ENCODE peak calls at places on chromosomes 13 and 19, in five cellular contexts. V, S, X, H and E are unnamed samples.

GRCh38 chr19:47538812-47539211 is 23.9 kb upstream of the NAPA start:
- DNase-seq in V (no peak), S (no peak), X (no peak), H (no peak), E (no peak)

GRCh38 chr13:29239653-29240525 is 355.6 kb downstream of the SLC7A1 start:
- DNase-seq in V (no peak), S (no peak), X (no peak), H (no peak), E (no peak)

GRCh38 chr13:47638627-47639026 is 362.4 kb downstream of the SUCLA2 start:
- DNase-seq in V (no peak), S (no peak), X (no peak), H (no peak), E (no peak)

GRCh38 chr19:10554760-10555612 is 10.8 kb downstream of the KRI1 start:
- DNase-seq in V (no peak), S (no peak), X (no peak), H (no peak), E (no peak)

GRCh38 chr19:54415208-54415900 is at the start of gene TTYH1:
- DNase-seq in V (no peak), S (no peak), X (no peak), H (no peak), E (no peak)

GRCh38 chr19:30784850-30785459 is 412.8 kb downstream of the ZNF536 start:
- DNase-seq in V (peak), S (no peak), X (peak), H (peak), E (peak)

GRCh38 chr13:100611678-100612492 is 23.3 kb upstream of the GGACT start:
- DNase-seq in V (no peak), S (peak), X (no peak), H (no peak), E (peak)

GRCh38 chr13:73075546-73075945 is 16.7 kb downstream of the KLF5 start:
- DNase-seq in V (no peak), S (no peak), X (no peak), H (no peak), E (no peak)

GRCh38 chr19:30879225-30879624 is 470.0 kb downstream of the TSHZ3 start:
- DNase-seq in V (no peak), S (no peak), X (no peak), H (no peak), E (no peak)

GRCh38 chr13:23753523-23753922 is 135.7 kb downstream of the MIPEP start:
- DNase-seq in V (no peak), S (peak), X (peak), H (no peak), E (peak)

GRCh38 chr13:27406178-27406939 is 18.1 kb upstream of the GTF3A start:
- DNase-seq in V (no peak), S (peak), X (no peak), H (peak), E (peak)

GRCh38 chr13:102452831-102453230 is 51.0 kb upstream of the FGF14 start:
- DNase-seq in V (no peak), S (no peak), X (no peak), H (no peak), E (no peak)

GRCh38 chr19:10227215-10227971 is 3.7 kb downstream of the S1PR2 start:
- DNase-seq in V (no peak), S (no peak), X (peak), H (no peak), E (no peak)

GRCh38 chr19:1471514-1472107 is 7.4 kb downstream of the C19orf25 start:
- DNase-seq in V (no peak), S (no peak), X (no peak), H (no peak), E (no peak)

GRCh38 chr13:105510363-105510762 is 1025.1 kb downstream of the EFNB2 start:
- DNase-seq in V (no peak), S (no peak), X (no peak), H (no peak), E (no peak)

GRCh38 chr19:16249826-16250434 is 52.2 kb downstream of the AP1M1 start:
- DNase-seq in V (no peak), S (peak), X (no peak), H (no peak), E (no peak)

GRCh38 chr13:77434289-77434688 is 101.2 kb upstream of the SCEL start:
- DNase-seq in V (no peak), S (no peak), X (no peak), H (no peak), E (no peak)

GRCh38 chr19:45446295-45446694 is 21.5 kb upstream of the FOSB start:
- DNase-seq in V (no peak), S (peak), X (peak), H (no peak), E (peak)

GRCh38 chr19:6556480-6556879 is 25.7 kb downstream of the TNFSF9 start:
- DNase-seq in V (no peak), S (peak), X (no peak), H (no peak), E (peak)

GRCh38 chr13:78806457-78806856 is 147.5 kb upstream of the OBI1 start:
- DNase-seq in V (no peak), S (no peak), X (no peak), H (no peak), E (no peak)

GRCh38 chr19:21617740-21618339 is 112.4 kb downstream of the ZNF429 start:
- DNase-seq in V (no peak), S (no peak), X (no peak), H (no peak), E (no peak)

GRCh38 chr13:50208826-50209335 is 193.6 kb downstream of the KCNRG start:
- DNase-seq in V (no peak), S (peak), X (peak), H (peak), E (peak)

GRCh38 chr19:12478234-12478941 is 6.2 kb downstream of the ZNF709 start:
- DNase-seq in V (no peak), S (no peak), X (no peak), H (no peak), E (no peak)

GRCh38 chr19:10074153-10074552 is 12.0 kb upstream of the SHFL start:
- DNase-seq in V (no peak), S (no peak), X (peak), H (no peak), E (peak)

GRCh38 chr13:98761126-98761978 is 8.9 kb upstream of the SLC15A1 start:
- DNase-seq in V (no peak), S (peak), X (no peak), H (no peak), E (peak)

GRCh38 chr19:35712529-35712909 is 5.3 kb upstream of the KMT2B start:
- DNase-seq in V (no peak), S (no peak), X (no peak), H (no peak), E (no peak)

GRCh38 chr13:22017226-22017625 is 346.4 kb downstream of the FGF9 start:
- DNase-seq in V (no peak), S (no peak), X (no peak), H (no peak), E (no peak)

GRCh38 chr13:51453959-51454703 is 1.3 kb upstream of the INTS6 start:
- DNase-seq in V (peak), S (peak), X (peak), H (peak), E (peak)

GRCh38 chr13:40895715-40896184 is 106.3 kb downstream of the SLC25A15 start:
- DNase-seq in V (no peak), S (no peak), X (no peak), H (no peak), E (no peak)

GRCh38 chr19:21603431-21604153 is 98.2 kb downstream of the ZNF429 start:
- DNase-seq in V (no peak), S (peak), X (no peak), H (peak), E (no peak)

GRCh38 chr19:46351241-46352041 is 4.6 kb downstream of the PPP5C start:
- DNase-seq in V (no peak), S (peak), X (peak), H (no peak), E (peak)

GRCh38 chr13:21675095-21676007 is 4.5 kb downstream of the FGF9 start:
- DNase-seq in V (no peak), S (no peak), X (no peak), H (peak), E (no peak)

GRCh38 chr19:44925114-44925891 is 10.9 kb downstream of the APOC1 start:
- DNase-seq in V (no peak), S (peak), X (peak), H (no peak), E (no peak)

GRCh38 chr13:65783383-65783782 is 1446.8 kb downstream of the PCDH9 start:
- DNase-seq in V (no peak), S (no peak), X (no peak), H (no peak), E (no peak)

GRCh38 chr13:39776439-39776838 is 121.0 kb downstream of the COG6 start:
- DNase-seq in V (no peak), S (peak), X (no peak), H (no peak), E (peak)